ENCODE peak calls at places on chromosomes 11 and 22, in four cellular contexts. V is HepG2, N is H1, Y is GM12878. H is an unnamed sample.

GRCh38 chr22:31212783-31213626 is 907 bp downstream of the LIMK2 start:
- DNase-seq in Y (no peak), V (no peak), N (peak), H (peak)

GRCh38 chr11:1975185-1975584 is 22.5 kb downstream of the H19 start:
- DNase-seq in Y (no peak), N (no peak), V (no peak), H (no peak)

GRCh38 chr22:38411016-38411415 is 44.0 kb downstream of the KCNJ4 start:
- DNase-seq in V (no peak), Y (no peak), N (peak), H (no peak)

GRCh38 chr11:73787051-73787642 is 527 bp upstream of the MRPL48 start:
- DNase-seq in Y (no peak), V (no peak), N (no peak), H (no peak)

GRCh38 chr11:62923634-62924411 is 2.7 kb upstream of the CHRM1 start:
- DNase-seq in N (peak), Y (peak), V (no peak), H (no peak)

GRCh38 chr11:19820100-19820499 is 107.5 kb downstream of the NAV2 start:
- DNase-seq in Y (no peak), V (no peak), N (no peak), H (no peak)

GRCh38 chr22:47059076-47059475 is 296.6 kb downstream of the TBC1D22A start:
- DNase-seq in V (no peak), N (no peak), Y (no peak), H (no peak)

GRCh38 chr11:61494341-61495038 is 14.1 kb upstream of the LRRC10B start:
- DNase-seq in V (no peak), N (no peak), Y (no peak), H (no peak)

GRCh38 chr22:37045958-37046357 is 5.6 kb upstream of the KCTD17 start:
- DNase-seq in N (no peak), V (no peak), Y (no peak), H (peak)

GRCh38 chr22:39935622-39936021 is 24.6 kb upstream of the TMA7B start:
- DNase-seq in N (no peak), V (no peak), Y (no peak), H (no peak)

GRCh38 chr11:111982019-111982464 is 43.2 kb upstream of the DLAT start:
- DNase-seq in V (peak), Y (peak), N (peak), H (peak)

GRCh38 chr11:109527496-109527895 is 105.5 kb downstream of the C11orf87 start:
- DNase-seq in V (no peak), N (no peak), Y (no peak), H (no peak)

GRCh38 chr11:79294845-79295520 is 145.8 kb downstream of the TENM4 start:
- DNase-seq in N (no peak), Y (no peak), V (no peak), H (no peak)

GRCh38 chr11:3105791-3106735 is 48.8 kb upstream of the CARS1 start:
- DNase-seq in Y (no peak), V (no peak), N (peak), H (peak)

GRCh38 chr11:61777234-61778090 is 14.9 kb downstream of the TMEM258 start:
- DNase-seq in N (peak), Y (no peak), V (no peak), H (peak)

GRCh38 chr11:60900673-60901404 is 5.5 kb downstream of the PRPF19 start:
- DNase-seq in N (no peak), Y (no peak), V (no peak), H (no peak)

GRCh38 chr22:44574057-44574456 is 76.0 kb upstream of the RTL6 start:
- DNase-seq in Y (no peak), N (no peak), V (no peak), H (no peak)

GRCh38 chr11:96464695-96465307 is 75.0 kb downstream of the JRKL start:
- DNase-seq in V (peak), Y (peak), N (no peak), H (peak)

GRCh38 chr11:132623496-132623895 is 908.8 kb downstream of the OPCML start:
- DNase-seq in V (no peak), Y (no peak), N (no peak), H (no peak)

GRCh38 chr11:124753207-124753606 is 1.2 kb upstream of the VSIG2 start:
- DNase-seq in N (no peak), Y (no peak), V (no peak), H (peak)

GRCh38 chr11:95119361-95120060 is 29.9 kb downstream of the ENDOD1 start:
- DNase-seq in V (peak), Y (no peak), N (no peak), H (no peak)

GRCh38 chr11:11982975-11983374 is 25.5 kb downstream of the DKK3 start:
- DNase-seq in V (no peak), Y (no peak), N (no peak), H (no peak)

GRCh38 chr11:79678780-79679468 is 238.1 kb upstream of the TENM4 start:
- DNase-seq in V (no peak), N (no peak), Y (no peak), H (peak)

GRCh38 chr22:35399114-35399677 is 744 bp upstream of the MCM5 start:
- DNase-seq in V (no peak), N (no peak), Y (no peak), H (peak)

GRCh38 chr22:36457688-36458450 is 23.6 kb downstream of the TXN2 start:
- DNase-seq in V (no peak), N (peak), Y (no peak), H (no peak)

GRCh38 chr11:13868710-13869403 is 93.7 kb upstream of the SPON1 start:
- DNase-seq in N (no peak), Y (no peak), V (no peak), H (no peak)

GRCh38 chr11:72354356-72355115 is 79.8 kb downstream of the CLPB start:
- DNase-seq in Y (no peak), N (no peak), V (no peak), H (no peak)

GRCh38 chr11:72350752-72351151 is 83.6 kb downstream of the CLPB start:
- DNase-seq in V (no peak), Y (no peak), N (no peak), H (no peak)

GRCh38 chr11:72352859-72353551 is 81.3 kb downstream of the CLPB start:
- DNase-seq in Y (peak), V (no peak), N (no peak), H (peak)

GRCh38 chr11:72349616-72350218 is 84.6 kb downstream of the CLPB start:
- DNase-seq in Y (no peak), V (no peak), N (no peak), H (peak)

DNA sequence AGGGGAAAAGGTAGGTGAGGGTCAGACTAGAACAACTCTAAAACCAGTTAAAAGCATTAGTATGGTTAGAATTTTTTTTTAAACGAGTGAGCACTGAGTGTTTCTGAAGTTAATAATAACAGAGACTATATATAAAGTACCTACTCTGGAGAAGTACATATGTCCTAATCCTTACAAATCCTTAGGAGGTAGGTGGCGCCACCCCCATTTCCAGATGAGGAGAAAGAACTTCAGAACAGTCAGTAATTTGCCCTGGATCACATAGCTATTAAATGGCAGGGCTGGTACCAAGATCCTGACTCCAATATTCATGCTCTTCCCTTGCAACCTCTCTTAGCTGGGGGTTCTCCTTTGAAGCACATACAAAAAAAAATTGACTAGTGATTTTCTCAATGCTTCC is 80.5 kb downstream of the CLPB start:
- DNase-seq in Y (no peak), V (peak), N (peak), H (no peak)
- TF ChIP-seq TCF12 in Y (no peak), V (no peak), N (no peak), H (no peak)

GRCh38 chr11:128949791-128950454 is 7.3 kb upstream of the TP53AIP1 start:
- DNase-seq in Y (no peak), N (no peak), V (no peak), H (no peak)
- TF ChIP-seq GABPA in Y (no peak), N (no peak), V (no peak), H (no peak)

DNA sequence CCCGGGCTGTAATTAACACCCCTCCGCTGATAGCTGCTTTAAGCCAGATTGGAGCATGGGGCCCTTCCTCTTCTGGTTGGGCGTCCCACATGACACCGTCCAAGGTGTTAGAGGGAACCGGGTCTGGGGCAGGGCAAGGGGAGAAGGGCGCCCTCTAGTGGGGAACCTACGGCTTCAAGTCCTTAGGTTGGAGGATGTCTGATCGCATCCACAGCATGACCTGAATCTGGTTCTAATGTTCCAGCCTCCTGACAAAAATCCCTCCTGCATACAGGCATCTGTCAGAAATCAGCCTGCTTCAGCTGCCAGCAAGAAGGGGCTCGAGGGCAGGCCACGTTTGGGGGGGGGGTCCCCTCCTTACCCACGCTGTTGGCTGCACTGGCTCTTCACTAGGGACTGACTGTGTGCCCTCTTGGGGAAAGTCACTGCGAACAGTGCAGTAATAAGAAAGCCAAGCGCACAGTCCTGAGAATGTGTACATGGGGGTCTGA is 94.2 kb upstream of the TBCEL start:
- DNase-seq in V (peak), N (peak), Y (no peak), H (peak)
- TF ChIP-seq TCF12 in V (no peak), N (no peak), Y (no peak), H (no peak)

GRCh38 chr22:23598805-23599518 is 18.9 kb upstream of the IGLL1 start:
- DNase-seq in V (no peak), N (no peak), Y (no peak), H (no peak)

GRCh38 chr22:23606204-23607131 is 25.7 kb downstream of the DRICH1 start:
- DNase-seq in Y (no peak), V (no peak), N (no peak), H (no peak)

GRCh38 chr22:23608583-23608982 is 23.5 kb downstream of the DRICH1 start:
- DNase-seq in Y (no peak), N (peak), V (no peak), H (no peak)

GRCh38 chr22:23604939-23605712 is 25.0 kb upstream of the IGLL1 start:
- DNase-seq in V (peak), N (no peak), Y (no peak), H (no peak)

GRCh38 chr22:23603266-23603665 is 23.2 kb upstream of the IGLL1 start:
- DNase-seq in N (no peak), V (no peak), Y (no peak), H (no peak)
- TF ChIP-seq GABPA in N (no peak), V (no peak), Y (no peak), H (no peak)

GRCh38 chr11:8201524-8202365 is 32.9 kb upstream of the RIC3 start:
- DNase-seq in N (peak), V (no peak), Y (peak), H (no peak)
- TF ChIP-seq TCF12 in N (no peak), V (no peak), Y (no peak), H (no peak)

GRCh38 chr22:42066133-42066761 is 4.4 kb downstream of the NAGA start:
- DNase-seq in V (no peak), Y (no peak), N (no peak), H (no peak)
- TF ChIP-seq GABPA in V (no peak), Y (no peak), N (no peak), H (no peak)

H was measured in SK-N-SH.